ENCODE peak calls at places on chromosomes 2 and 18, in five cellular contexts. P is colonic mucosa, D is glutamatergic neuron, V is neural crest cell, N is Panc1. T is an unnamed sample.

GRCh38 chr2:222320441-222321395 is 21.9 kb upstream of the PAX3 start:
- DNase-seq in P (peak), D (peak), V (peak), N (no peak), T (no peak)

GRCh38 chr2:106269591-106270291 is 75.6 kb upstream of the UXS1 start:
- DNase-seq in P (peak), D (peak), V (no peak), N (no peak), T (no peak)

GRCh38 chr2:168231609-168232241 is 15.7 kb downstream of the STK39 start:
- DNase-seq in P (no peak), D (no peak), V (no peak), N (no peak), T (no peak)

GRCh38 chr2:48799605-48800004 is 44.1 kb upstream of the LHCGR start:
- DNase-seq in P (no peak), D (no peak), V (no peak), N (no peak), T (no peak)

GRCh38 chr2:135532581-135532980 is 1.3 kb downstream of the R3HDM1 start:
- DNase-seq in P (no peak), D (no peak), V (no peak), N (no peak), T (no peak)

GRCh38 chr2:11515441-11516071 is 18.3 kb upstream of the GREB1 start:
- DNase-seq in P (no peak), D (peak), V (no peak), N (no peak), T (no peak)

GRCh38 chr2:130808482-130809268 is 28.0 kb upstream of the ARHGEF4 start:
- DNase-seq in P (no peak), D (no peak), V (no peak), N (no peak), T (no peak)

GRCh38 chr2:235638541-235639192 is 144.8 kb downstream of the AGAP1 start:
- DNase-seq in P (no peak), D (no peak), V (no peak), N (no peak), T (peak)

GRCh38 chr2:222844323-222844722 is 16.5 kb upstream of the ACSL3 start:
- DNase-seq in P (no peak), D (no peak), V (no peak), N (peak), T (no peak)

GRCh38 chr2:101486258-101486701 is 11.4 kb upstream of the RFX8 start:
- DNase-seq in P (no peak), D (no peak), V (no peak), N (no peak), T (no peak)

GRCh38 chr2:129400825-129401224 is 578.6 kb upstream of the RAB6C start:
- DNase-seq in P (no peak), D (peak), V (no peak), N (no peak), T (no peak)

GRCh38 chr18:54388203-54389142 is 30.8 kb downstream of the C18orf54 start:
- DNase-seq in P (peak), D (no peak), V (no peak), N (peak), T (no peak)

GRCh38 chr2:3443685-3444084 is 64.2 kb downstream of the TRAPPC12 start:
- DNase-seq in P (no peak), D (no peak), V (no peak), N (no peak), T (no peak)

GRCh38 chr2:224111576-224111975 is 72.5 kb upstream of the SERPINE2 start:
- DNase-seq in P (no peak), D (no peak), V (no peak), N (no peak), T (no peak)

GRCh38 chr2:98508690-98509054 is 64.0 kb downstream of the INPP4A start:
- DNase-seq in P (no peak), D (no peak), V (no peak), N (no peak), T (no peak)

GRCh38 chr2:95393901-95394300 is 8.6 kb upstream of the FAHD2A start:
- DNase-seq in P (no peak), D (no peak), V (no peak), N (no peak), T (no peak)

GRCh38 chr18:22790545-22791415 is 142.3 kb upstream of the RBBP8 start:
- DNase-seq in P (no peak), D (no peak), V (no peak), N (no peak), T (peak)

GRCh38 chr2:154375625-154376020 is 322.9 kb upstream of the KCNJ3 start:
- DNase-seq in P (no peak), D (no peak), V (no peak), N (peak), T (no peak)

GRCh38 chr2:70931376-70932000 is 4.2 kb upstream of the ATP6V1B1 start:
- DNase-seq in P (peak), D (no peak), V (no peak), N (no peak), T (no peak)

GRCh38 chr18:11529081-11529480 is 80.3 kb upstream of the SLC35G4 start:
- DNase-seq in P (no peak), D (no peak), V (no peak), N (no peak), T (no peak)

GRCh38 chr2:8500124-8501054 is 181.5 kb upstream of the ID2 start:
- DNase-seq in P (no peak), D (no peak), V (no peak), N (no peak), T (no peak)

GRCh38 chr2:224793961-224794360 is 77.8 kb upstream of the CCDC195 start:
- DNase-seq in P (no peak), D (no peak), V (no peak), N (no peak), T (no peak)

GRCh38 chr2:47652041-47652713 is 130.8 kb upstream of the MSH6 start:
- DNase-seq in P (no peak), D (no peak), V (no peak), N (no peak), T (no peak)

GRCh38 chr2:47655563-47655880 is 127.4 kb upstream of the MSH6 start:
- DNase-seq in P (no peak), D (no peak), V (no peak), N (no peak), T (no peak)

GRCh38 chr2:47653036-47653435 is 129.9 kb upstream of the MSH6 start:
- DNase-seq in P (no peak), D (no peak), V (no peak), N (no peak), T (no peak)

GRCh38 chr2:47654790-47655562 is 128.0 kb upstream of the MSH6 start:
- DNase-seq in P (no peak), D (no peak), V (no peak), N (no peak), T (no peak)

GRCh38 chr2:47653909-47654789 is 128.8 kb upstream of the MSH6 start:
- DNase-seq in P (peak), D (peak), V (peak), N (no peak), T (peak)
- TF ChIP-seq CTCF in P (no peak), D (peak), V (peak), N (peak), T (peak)

GRCh38 chr18:74353169-74353775 is 37.6 kb downstream of the C18orf63 start:
- DNase-seq in P (peak), D (peak), V (peak), N (peak), T (peak)
- TF ChIP-seq CTCF in P (peak), D (peak), V (peak), N (peak), T (peak)

GRCh38 chr2:33417093-33417492 is 59.4 kb upstream of the RASGRP3 start:
- DNase-seq in P (no peak), D (no peak), V (no peak), N (no peak), T (peak)

GRCh38 chr2:33421820-33422219 is 54.6 kb upstream of the RASGRP3 start:
- DNase-seq in P (no peak), D (no peak), V (no peak), N (no peak), T (no peak)

GRCh38 chr2:33419548-33420255 is 56.7 kb upstream of the RASGRP3 start:
- DNase-seq in P (no peak), D (no peak), V (no peak), N (no peak), T (no peak)

GRCh38 chr2:33425156-33425555 is 51.3 kb upstream of the RASGRP3 start:
- DNase-seq in P (no peak), D (no peak), V (no peak), N (no peak), T (no peak)

GRCh38 chr2:33420726-33421125 is 55.7 kb upstream of the RASGRP3 start:
- DNase-seq in P (no peak), D (no peak), V (no peak), N (no peak), T (no peak)
- TF ChIP-seq CTCF in P (no peak), D (no peak), V (no peak), N (no peak), T (no peak)

DNA sequence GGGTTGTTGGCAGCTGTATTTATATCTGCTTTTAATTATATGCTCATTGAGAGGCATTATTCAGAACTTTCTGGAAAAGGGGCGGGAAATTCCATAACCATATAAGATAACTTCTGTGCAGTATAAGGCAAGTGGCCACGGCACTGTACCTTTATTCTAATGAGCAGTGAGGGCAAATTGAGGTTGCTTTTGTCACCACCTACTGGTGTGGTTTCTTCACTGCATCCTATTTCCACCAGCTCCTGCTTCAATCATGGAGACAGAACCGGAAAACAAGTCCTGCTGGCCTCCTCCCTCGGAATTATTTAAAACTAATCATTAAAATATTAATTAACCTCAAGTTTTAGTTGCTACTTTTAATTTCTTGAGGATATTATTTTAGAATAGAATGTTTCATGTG is 759.4 kb downstream of the CBLN2 start:
- DNase-seq in P (peak), D (no peak), V (no peak), N (no peak), T (no peak)
- TF ChIP-seq CTCF in P (peak), D (peak), V (peak), N (peak), T (no peak)

DNA sequence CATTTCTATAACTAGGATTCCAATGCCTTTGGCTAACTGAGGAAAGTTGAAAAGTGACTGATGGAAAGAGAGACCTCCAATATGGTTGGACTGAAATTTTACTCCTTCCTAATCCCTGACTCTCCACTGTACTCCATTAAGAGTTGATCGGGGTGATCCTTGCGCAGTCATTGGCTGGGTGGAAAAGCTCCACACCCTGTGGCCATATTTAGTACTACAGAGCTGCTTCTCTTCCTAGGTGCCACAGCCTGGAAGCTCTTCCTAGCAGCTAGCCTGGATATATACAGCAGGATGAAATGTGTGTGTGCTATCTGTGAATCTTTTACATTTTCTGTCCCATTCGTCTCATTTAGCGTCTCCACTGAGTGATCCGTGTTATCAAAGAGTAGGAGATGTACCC is 71.2 kb downstream of the MEP1B start:
- DNase-seq in P (peak), D (no peak), V (no peak), N (no peak), T (no peak)
- TF ChIP-seq CTCF in P (peak), D (peak), V (peak), N (peak), T (peak)

GRCh38 chr2:77521931-77522470 is at the start of gene LRRTM4:
- DNase-seq in P (no peak), D (peak), V (no peak), N (no peak), T (peak)

GRCh38 chr2:77519164-77519887 is 2.9 kb downstream of the LRRTM4 start:
- DNase-seq in P (no peak), D (no peak), V (no peak), N (no peak), T (no peak)

GRCh38 chr2:77521482-77521881 is 694 bp downstream of the LRRTM4 start:
- DNase-seq in P (no peak), D (no peak), V (no peak), N (no peak), T (no peak)

GRCh38 chr2:77519888-77520506 is 2.2 kb downstream of the LRRTM4 start:
- DNase-seq in P (no peak), D (no peak), V (no peak), N (no peak), T (no peak)

DNA sequence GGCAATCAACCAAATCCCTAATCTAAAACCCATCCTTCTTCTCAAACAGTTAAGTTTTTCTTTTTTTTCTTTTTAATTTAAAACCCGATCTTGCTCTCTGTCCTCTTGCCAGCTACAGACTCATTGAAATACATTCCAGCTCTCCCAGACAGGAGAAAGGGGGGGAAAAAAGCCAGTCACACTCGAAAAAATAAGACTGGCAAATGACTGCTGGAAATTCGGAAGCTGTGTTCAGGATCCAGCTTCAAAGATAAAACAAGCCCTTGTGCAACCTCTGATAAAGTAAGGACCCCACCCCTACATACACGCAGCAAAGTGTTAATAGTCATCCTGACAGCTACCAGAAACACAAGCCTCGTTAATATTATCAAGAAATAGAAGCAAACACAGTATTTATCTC is 1.2 kb downstream of the LRRTM4 start:
- DNase-seq in P (no peak), D (no peak), V (no peak), N (no peak), T (no peak)
- TF ChIP-seq CTCF in P (no peak), D (no peak), V (no peak), N (no peak), T (no peak)

T was measured in endothelial cell.